ENCODE peak calls at places on chromosomes 5 and 9, in seven cellular contexts. U is MM.1S; K is effector memory CD8-positive, alpha-beta T cell; S is CD8-positive, alpha-beta memory T cell; Z is T-helper 2 cell; X is NCI-H2029 treated with DMSO at 0.1 percent for 48 hours; Q is NCI-H526 treated with DMSO at 0.1 percent for 48 hours. H is an unnamed sample.
A peak's percentile ranks its signal among the peaks of the same experiment; 100 is the strongest.

GRCh38 chr5:133861161-133861737 is 107.2 kb downstream of the C5orf15 start:
- DNase-seq in X (no peak), Z (peak; percentile 75), S (no peak), U (peak; percentile 22), K (no peak), Q (no peak), H (no peak)

GRCh38 chr9:72935595-72935994 is 17.3 kb downstream of the ALDH1A1 start:
- DNase-seq in S (no peak), Q (no peak), U (no peak), Z (no peak), X (no peak), K (no peak), H (no peak)

GRCh38 chr9:109319072-109319630 is 1.7 kb downstream of the EPB41L4B start:
- DNase-seq in Q (no peak), K (no peak), Z (no peak), X (peak; percentile 28), S (no peak), U (no peak), H (no peak)

GRCh38 chr5:114363837-114364236 is 2.0 kb downstream of the KCNN2 start:
- DNase-seq in K (no peak), Z (no peak), X (no peak), U (no peak), Q (peak; percentile 43), S (no peak), H (no peak)

GRCh38 chr5:154708207-154708606 is 47.0 kb upstream of the LARP1 start:
- DNase-seq in S (no peak), Z (no peak), X (no peak), Q (no peak), U (no peak), K (no peak), H (no peak)

GRCh38 chr5:88555658-88556057 is 287.0 kb upstream of the TMEM161B start:
- DNase-seq in Q (peak; percentile 88), X (no peak), Z (peak; percentile 8), K (no peak), S (no peak), U (peak; percentile 33), H (no peak)

GRCh38 chr9:133717113-133718031 is 20.8 kb downstream of the SARDH start:
- DNase-seq in U (no peak), Z (no peak), K (no peak), Q (no peak), X (no peak), S (no peak), H (no peak)

GRCh38 chr9:133396952-133397351 is 20.8 kb downstream of the STKLD1 start:
- DNase-seq in U (no peak), X (no peak), K (no peak), S (no peak), Q (no peak), Z (no peak), H (no peak)

GRCh38 chr5:34686762-34687268 is 30.7 kb downstream of the RAI14 start:
- DNase-seq in Q (no peak), K (no peak), S (no peak), Z (no peak), U (no peak), X (no peak), H (no peak)

GRCh38 chr5:14141764-14142163 is 1.4 kb upstream of the TRIO start:
- DNase-seq in X (no peak), U (peak; percentile 32), Q (no peak), S (no peak), Z (no peak), K (no peak), H (no peak)

GRCh38 chr9:121277026-121277425 is 9.1 kb downstream of the GSN start:
- DNase-seq in U (no peak), Q (no peak), X (no peak), K (no peak), S (no peak), Z (no peak), H (no peak)

GRCh38 chr9:111974092-111974681 is 77.6 kb downstream of the UGCG start:
- DNase-seq in U (no peak), Q (no peak), X (peak; percentile 46), K (no peak), S (no peak), Z (no peak), H (no peak)

GRCh38 chr9:124475158-124475867 is 25.1 kb downstream of the ADGRD2 start:
- DNase-seq in Q (no peak), S (no peak), Z (no peak), K (no peak), X (no peak), U (no peak), H (no peak)

GRCh38 chr9:75265525-75265972 is 177.2 kb downstream of the OSTF1 start:
- DNase-seq in K (peak; percentile 41), X (peak; percentile 44), U (peak; percentile 56), S (peak; percentile 33), Q (peak; percentile 9), Z (peak; percentile 41), H (peak; percentile 42)